ENCODE peak calls at places on chromosomes 4 and X, in five cellular contexts. I is A549; Z is PC-3; C is CD8-positive, alpha-beta memory T cell; P is psoas muscle. T is an unnamed sample. For H3K9me3, the result is how much of the 10 kb centered on the place peaks cover.

GRCh38 chr4:87575408-87575807 is 32.9 kb upstream of the DSPP start:
- DNase-seq in I (no peak), P (no peak), Z (no peak), C (no peak), T (no peak)

GRCh38 chrX:50680990-50681389 is 133.0 kb downstream of the SHROOM4 start:
- DNase-seq in C (no peak), I (no peak), P (no peak), Z (peak), T (no peak)

GRCh38 chrX:109624641-109625311 is at the start of gene KCNE5:
- DNase-seq in P (no peak), C (no peak), Z (no peak), I (no peak), T (no peak)

GRCh38 chrX:103953353-103953752 is 9.1 kb upstream of the TMSB15B start:
- DNase-seq in C (no peak), Z (no peak), I (no peak), P (no peak), T (no peak)

GRCh38 chrX:102604327-102604726 is 5.0 kb downstream of the ARMCX5 start:
- DNase-seq in I (no peak), Z (no peak), P (no peak), C (no peak), T (no peak)

GRCh38 chrX:1391370-1391706 is 575 bp downstream of the SLC25A6 start:
- DNase-seq in Z (peak), I (peak), P (no peak), C (no peak), T (no peak)

GRCh38 chr4:182748283-182748682 is 168.9 kb downstream of the DCTD start:
- DNase-seq in I (no peak), Z (no peak), P (no peak), C (no peak), T (no peak)

GRCh38 chr4:56755901-56756300 is 65.6 kb downstream of the SPINK2 start:
- DNase-seq in P (no peak), Z (peak), C (no peak), I (no peak), T (no peak)

GRCh38 chr4:184514121-184514988 is 40.0 kb upstream of the IRF2 start:
- DNase-seq in C (no peak), Z (peak), P (peak), I (peak), T (peak)

GRCh38 chrX:84118315-84118714 is 69.7 kb downstream of the RPS6KA6 start:
- DNase-seq in C (no peak), I (no peak), P (no peak), Z (peak), T (no peak)

GRCh38 chrX:22534643-22535042 is 261.9 kb downstream of the CBLL2 start:
- DNase-seq in Z (peak), I (no peak), C (no peak), P (peak), T (no peak)

GRCh38 chr4:152156448-152156847 is 379.4 kb downstream of the FBXW7 start:
- DNase-seq in P (no peak), I (no peak), C (no peak), Z (no peak), T (no peak)

GRCh38 chrX:19849433-19850190 is 37.8 kb downstream of the SH3KBP1 start:
- DNase-seq in Z (no peak), C (no peak), I (no peak), P (no peak), T (no peak)

GRCh38 chr4:54099287-54099958 is 540 bp upstream of the GSX2 start:
- DNase-seq in Z (no peak), I (no peak), P (no peak), C (no peak), T (no peak)

GRCh38 chr4:4394644-4395043 is 7.7 kb downstream of the NSG1 start:
- DNase-seq in C (no peak), Z (peak), P (no peak), I (no peak), T (no peak)

GRCh38 chr4:9942139-9942538 is 79.2 kb downstream of the SLC2A9 start:
- DNase-seq in C (no peak), I (no peak), Z (no peak), P (no peak), T (no peak)

GRCh38 chr4:143381171-143382118 is 44.8 kb downstream of the GAB1 start:
- DNase-seq in I (no peak), Z (peak), C (no peak), P (peak), T (peak)

GRCh38 chr4:99811850-99812249 is 4.8 kb upstream of the DAPP1 start:
- DNase-seq in C (peak), I (no peak), Z (peak), P (no peak), T (no peak)

GRCh38 chr4:183607894-183608293 is 51.1 kb downstream of the RWDD4 start:
- DNase-seq in P (no peak), C (no peak), I (no peak), Z (peak), T (no peak)

GRCh38 chr4:71189471-71189870 is 149.3 kb upstream of the SLC4A4 start:
- DNase-seq in Z (peak), I (no peak), P (no peak), C (no peak), T (no peak)

GRCh38 chr4:139753686-139754085 is 88.1 kb downstream of the MGST2 start:
- DNase-seq in P (no peak), C (no peak), Z (no peak), I (no peak), T (no peak)

GRCh38 chr4:101089168-101089567 is 258.2 kb downstream of the PPP3CA start:
- DNase-seq in Z (no peak), I (no peak), C (no peak), P (no peak), T (no peak)

GRCh38 chr4:48178931-48179330 is 44.9 kb upstream of the TXK start:
- DNase-seq in I (no peak), C (no peak), Z (no peak), P (no peak), T (no peak)

GRCh38 chr4:88527787-88528186 is 4.2 kb upstream of the PYURF start:
- DNase-seq in Z (no peak), P (no peak), C (no peak), I (no peak), T (no peak)

GRCh38 chr4:103026868-103027267 is 7.4 kb upstream of the SLC9B1 start:
- DNase-seq in P (no peak), Z (no peak), I (no peak), C (no peak), T (no peak)

GRCh38 chr4:72505314-72505744 is 63.7 kb downstream of the ADAMTS3 start:
- DNase-seq in I (no peak), C (no peak), Z (peak), P (no peak), T (no peak)

GRCh38 chr4:93384211-93384610 is 444.3 kb upstream of the ATOH1 start:
- DNase-seq in C (no peak), I (no peak), Z (peak), P (no peak), T (no peak)

DNA sequence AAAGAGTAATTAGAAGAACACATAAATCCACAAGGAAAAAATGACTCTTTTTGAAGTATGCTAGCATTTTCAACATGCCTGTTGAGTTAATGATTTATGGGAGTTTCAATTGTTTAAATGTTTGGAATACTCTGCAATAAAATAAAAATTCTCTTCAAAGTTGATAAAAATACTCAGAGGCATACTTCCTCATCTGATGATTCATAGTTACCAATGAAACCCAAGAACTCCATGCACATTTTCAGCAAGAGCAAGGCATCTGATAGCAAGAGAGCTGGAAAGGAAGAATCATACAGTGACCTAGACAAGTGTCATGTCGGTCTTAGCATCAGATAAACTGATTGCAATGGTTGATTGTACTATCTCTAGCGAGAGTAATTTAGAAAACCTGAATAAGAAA is 443.7 kb upstream of the ATOH1 start:
- DNase-seq in I (no peak), P (no peak), C (no peak), Z (peak), T (no peak)
- H3K27ac ChIP-seq in I (no peak), P (no peak), C (no peak), Z (peak), T (no peak)

GRCh38 chrX:155031657-155032056 is 5.0 kb downstream of the FUNDC2 start:
- DNase-seq in I (no peak), P (no peak), Z (no peak), C (no peak), T (no peak)

GRCh38 chrX:155035688-155036087 is 9.0 kb downstream of the FUNDC2 start:
- DNase-seq in I (no peak), P (no peak), C (no peak), Z (no peak), T (no peak)
- H3K9me3 ChIP-seq in I (under half), P (under half), C (under half), Z (under half), T (under half)

GRCh38 chr4:121593760-121594159 is 103.0 kb downstream of the ANXA5 start:
- DNase-seq in I (no peak), P (no peak), Z (no peak), C (no peak), T (no peak)

GRCh38 chr4:121599049-121599448 is 97.7 kb downstream of the ANXA5 start:
- DNase-seq in C (no peak), P (no peak), Z (no peak), I (no peak), T (no peak)

GRCh38 chr4:121594796-121595526 is 101.8 kb downstream of the ANXA5 start:
- DNase-seq in I (no peak), P (no peak), C (no peak), Z (peak), T (peak)

DNA sequence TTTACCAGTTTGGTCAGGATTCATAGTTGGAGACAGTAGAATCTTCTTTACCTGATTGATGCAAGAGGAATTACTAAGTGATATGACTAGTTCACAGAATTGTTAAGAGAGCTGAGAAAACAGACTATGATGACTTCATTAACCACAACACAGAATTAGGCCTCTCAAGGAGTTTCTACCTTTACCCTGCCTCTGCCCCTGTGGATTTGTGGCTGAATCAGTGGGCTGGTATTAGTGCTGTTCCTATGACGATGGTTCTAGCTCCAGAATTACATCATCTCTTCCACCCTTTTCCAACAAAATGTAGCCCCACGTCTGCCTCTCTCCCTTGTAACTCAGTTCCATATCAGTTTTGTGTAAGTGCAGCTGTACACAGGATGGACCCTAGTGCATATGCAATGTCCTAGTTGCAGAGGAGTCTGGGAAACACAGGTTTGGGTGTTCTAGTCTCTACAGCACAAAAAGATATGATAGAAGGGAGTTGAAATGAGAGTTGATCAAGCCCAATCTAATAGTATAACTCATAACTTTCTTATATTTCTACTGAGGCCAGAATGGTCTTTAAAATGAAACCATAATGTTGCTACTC is 99.3 kb downstream of the ANXA5 start:
- DNase-seq in Z (peak), P (no peak), I (no peak), C (no peak), T (no peak)
- H3K27ac ChIP-seq in Z (no peak), P (no peak), I (no peak), C (no peak), T (no peak)

GRCh38 chr4:156734965-156735895 is 236.4 kb downstream of the PDGFC start:
- DNase-seq in I (no peak), Z (peak), P (no peak), C (no peak), T (no peak)

GRCh38 chr4:156733582-156733981 is 238.0 kb downstream of the PDGFC start:
- DNase-seq in I (no peak), Z (no peak), P (no peak), C (no peak), T (no peak)

GRCh38 chr4:156729416-156729815 is 242.2 kb downstream of the PDGFC start:
- DNase-seq in Z (no peak), I (no peak), C (no peak), P (no peak), T (no peak)

GRCh38 chr4:156732634-156733033 is 239.0 kb downstream of the PDGFC start:
- DNase-seq in C (no peak), I (no peak), P (no peak), Z (no peak), T (no peak)
- H3K9me3 ChIP-seq in C (under half), I (under half), P (under half), Z (under half), T (under half)

GRCh38 chr4:76458297-76458696 is 23.3 kb downstream of the SHROOM3 start:
- DNase-seq in Z (no peak), C (no peak), P (no peak), I (no peak), T (no peak)
- H3K27ac ChIP-seq in Z (no peak), C (no peak), P (no peak), I (no peak), T (no peak)

GRCh38 chr4:1480720-1481119 is 74.5 kb upstream of the NKX1-1 start:
- DNase-seq in C (no peak), I (no peak), P (no peak), Z (no peak), T (no peak)
- H3K9me3 ChIP-seq in C (under half), I (under half), P (under half), Z (under half), T (under half)

GRCh38 chr4:25913056-25913850 is 767 bp upstream of the SMIM20 start:
- DNase-seq in Z (no peak), I (no peak), C (no peak), P (peak), T (peak)

GRCh38 chr4:25916870-25917269 is 2.9 kb downstream of the SMIM20 start:
- DNase-seq in C (no peak), Z (no peak), I (no peak), P (no peak), T (no peak)

GRCh38 chr4:25914670-25915358 is 794 bp downstream of the SMIM20 start:
- DNase-seq in Z (no peak), I (no peak), C (no peak), P (no peak), T (no peak)

GRCh38 chr4:25913851-25914669 is at the start of gene SMIM20:
- DNase-seq in Z (peak), C (peak), P (peak), I (peak), T (peak)

GRCh38 chr4:25915359-25915716 is 1.3 kb downstream of the SMIM20 start:
- DNase-seq in C (no peak), Z (no peak), I (no peak), P (no peak), T (no peak)
- H3K27ac ChIP-seq in C (peak), Z (no peak), I (peak), P (peak), T (peak)

T was measured in right atrium auricular region.